ENCODE peak calls at places on chromosome 17, in nine cellular contexts. J is astrocyte of the hippocampus; N is activated T-cell treated with anti-CD3 and anti-CD28 coated beads for 24 hours; G is KG1; R is stimulated activated naive CD8-positive, alpha-beta T cell treated with anti-CD3 and anti-CD28 coated beads, Interleukin-15, amount 100 ng/mL, for 72 hours; E is RPMI7951; I is activated T-helper 1 cell treated with anti-CD3 and anti-CD28 coated beads, Interleukin-2, amount 50 U/mL, for 16 hours; Z is Caco-2; T is substantia nigra. A is an unnamed sample.
A peak's percentile ranks its signal among the peaks of the same experiment; 100 is the strongest.

GRCh38 chr17:66885417-66885816 is 50.5 kb downstream of the CACNG5 start:
- DNase-seq in J (no peak), N (no peak), G (no peak), R (no peak), E (peak; percentile 5), I (no peak), Z (no peak), T (no peak), A (no peak)

GRCh38 chr17:34613064-34614019 is 34.0 kb downstream of the TMEM132E start:
- DNase-seq in J (peak; percentile 6), N (no peak), G (no peak), R (no peak), E (no peak), I (no peak), Z (no peak), T (no peak), A (no peak)

GRCh38 chr17:8151641-8152111 is 528 bp downstream of the PER1 start:
- DNase-seq in J (peak; percentile 85), N (no peak), G (no peak), R (peak; percentile 54), E (peak; percentile 46), I (no peak), Z (no peak), T (peak; percentile 79), A (no peak)

GRCh38 chr17:8729860-8730259 is 14.8 kb downstream of the CCDC42 start:
- DNase-seq in J (no peak), N (no peak), G (no peak), R (no peak), E (no peak), I (no peak), Z (no peak), T (no peak), A (no peak)

GRCh38 chr17:50147841-50148225 is 2.6 kb downstream of the PPP1R9B start:
- DNase-seq in J (peak; percentile 41), N (no peak), G (no peak), R (no peak), E (peak; percentile 45), I (no peak), Z (peak; percentile 74), T (peak; percentile 79), A (no peak)

GRCh38 chr17:1627987-1628855 is at the start of gene SLC43A2:
- DNase-seq in J (peak; percentile 96), N (peak; percentile 70), G (peak; percentile 24), R (peak; percentile 80), E (peak; percentile 65), I (peak; percentile 65), Z (peak; percentile 94), T (peak; percentile 87), A (no peak)

GRCh38 chr17:72465191-72466024 is 344.6 kb downstream of the SOX9 start:
- DNase-seq in J (peak; percentile 94), N (no peak), G (no peak), R (no peak), E (peak; percentile 99), I (no peak), Z (peak; percentile 87), T (no peak), A (peak; percentile 2)

GRCh38 chr17:60333628-60334031 is 58.3 kb downstream of the USP32 start:
- DNase-seq in J (peak; percentile 30), N (no peak), G (no peak), R (no peak), E (no peak), I (no peak), Z (no peak), T (no peak), A (no peak)

GRCh38 chr17:77622627-77623026 is 335.9 kb upstream of the TNRC6C start:
- DNase-seq in J (no peak), N (no peak), G (no peak), R (no peak), E (no peak), I (no peak), Z (no peak), T (no peak), A (no peak)

GRCh38 chr17:10099051-10099571 is 99.3 kb downstream of the GAS7 start:
- DNase-seq in J (no peak), N (no peak), G (no peak), R (no peak), E (peak; percentile 69), I (no peak), Z (no peak), T (no peak), A (no peak)

GRCh38 chr17:58084317-58084981 is 1.2 kb downstream of the DYNLL2 start:
- DNase-seq in J (peak; percentile 47), N (peak; percentile 21), G (peak; percentile 8), R (peak; percentile 39), E (peak; percentile 6), I (peak; percentile 10), Z (peak; percentile 83), T (no peak), A (no peak)

GRCh38 chr17:77695386-77695785 is 263.1 kb upstream of the TNRC6C start:
- DNase-seq in J (no peak), N (no peak), G (no peak), R (peak; percentile 3), E (no peak), I (no peak), Z (no peak), T (no peak), A (no peak)

GRCh38 chr17:75689441-75689873 is 22.3 kb downstream of the SAP30BP start:
- DNase-seq in J (no peak), N (peak; percentile 6), G (peak; percentile 3), R (peak; percentile 70), E (no peak), I (peak; percentile 8), Z (no peak), T (no peak), A (no peak)

GRCh38 chr17:17749921-17750320 is 68.7 kb downstream of the RAI1 start:
- DNase-seq in J (peak; percentile 68), N (peak; percentile 26), G (no peak), R (peak; percentile 63), E (peak; percentile 17), I (no peak), Z (peak; percentile 62), T (peak; percentile 74), A (no peak)

GRCh38 chr17:78534492-78535284 is 42.5 kb downstream of the DNAH17 start:
- DNase-seq in J (peak; percentile 7), N (no peak), G (no peak), R (no peak), E (no peak), I (no peak), Z (no peak), T (no peak), A (no peak)

GRCh38 chr17:36608794-36609497 is 7.6 kb downstream of the MRM1 start:
- DNase-seq in J (peak; percentile 77), N (no peak), G (no peak), R (no peak), E (no peak), I (no peak), Z (peak; percentile 47), T (peak; percentile 11), A (no peak)